ENCODE peak calls at places on chromosome 1, in nine cellular contexts. U is HTR-8/SVneo; P is 8988T; T is NCI-H774; C is H54; A is AG09309; R is SK-MEL-5; L is stimulated activated CD4-positive, alpha-beta T cell treated with anti-CD3 and anti-CD28 coated beads, TNF-alpha, amount 100 ng/mL, for 1 hour; S is iPS DF 19.7. E is an unnamed sample.

GRCh38 chr1:1226566-1227362 is 5.0 kb downstream of the SDF4 start:
- DNase-seq in U (no peak), P (no peak), T (no peak), C (no peak), A (no peak), R (no peak), L (no peak), S (no peak), E (no peak)

GRCh38 chr1:53412285-53413174 is 46.7 kb upstream of the DMRTB1 start:
- DNase-seq in U (no peak), P (no peak), T (no peak), C (no peak), A (no peak), R (no peak), L (no peak), S (no peak), E (no peak)

GRCh38 chr1:24415910-24416665 is 486 bp downstream of the NIPAL3 start:
- DNase-seq in U (no peak), P (no peak), T (no peak), C (no peak), A (no peak), R (no peak), L (no peak), S (no peak), E (no peak)

GRCh38 chr1:14520514-14521163 is 77.8 kb upstream of the KAZN start:
- DNase-seq in U (no peak), P (no peak), T (no peak), C (no peak), A (no peak), R (no peak), L (no peak), S (no peak), E (no peak)

GRCh38 chr1:240242601-240243144 is 151.0 kb downstream of the FMN2 start:
- DNase-seq in U (peak), P (no peak), T (no peak), C (no peak), A (peak), R (peak), L (no peak), S (no peak), E (no peak)

GRCh38 chr1:22919341-22920025 is 53.2 kb downstream of the LACTBL1 start:
- DNase-seq in U (no peak), P (no peak), T (no peak), C (no peak), A (no peak), R (no peak), L (no peak), S (no peak), E (no peak)

GRCh38 chr1:9929431-9930385 is 13.5 kb downstream of the LZIC start:
- DNase-seq in U (no peak), P (no peak), T (no peak), C (no peak), A (no peak), R (peak), L (no peak), S (peak), E (no peak)

GRCh38 chr1:164591858-164592257 is 32.9 kb downstream of the PBX1 start:
- DNase-seq in U (peak), P (no peak), T (no peak), C (no peak), A (no peak), R (no peak), L (no peak), S (no peak), E (no peak)

GRCh38 chr1:75131593-75132420 is 2.4 kb upstream of the LHX8 start:
- DNase-seq in U (no peak), P (no peak), T (no peak), C (no peak), A (no peak), R (no peak), L (no peak), S (no peak), E (no peak)

E was measured in activated naive CD4-positive, alpha-beta T cell.